ENCODE peak calls at places on chromosomes 7 and 10, in six cellular contexts. H, N, F, C, O and E are unnamed samples.

GRCh38 chr7:88485811-88486210 is 179.1 kb upstream of the STEAP4 start:
- DNase-seq in H (no peak), N (no peak), F (no peak), C (no peak), O (peak), E (no peak)

GRCh38 chr7:137343483-137343841 is at the start of gene PTN:
- DNase-seq in H (no peak), N (peak), F (no peak), C (peak), O (peak), E (no peak)

GRCh38 chr7:100266576-100267354 is 40.7 kb upstream of the SPDYE3 start:
- DNase-seq in H (no peak), N (no peak), F (no peak), C (no peak), O (no peak), E (no peak)

GRCh38 chr10:123132576-123133477 is 2.9 kb upstream of the HMX3 start:
- DNase-seq in H (peak), N (peak), F (peak), C (peak), O (peak), E (peak)

GRCh38 chr10:25436431-25436830 is 261.6 kb downstream of the GPR158 start:
- DNase-seq in H (no peak), N (peak), F (no peak), C (no peak), O (no peak), E (no peak)

GRCh38 chr10:75095631-75096030 is 15.8 kb upstream of the SAMD8 start:
- DNase-seq in H (no peak), N (no peak), F (peak), C (no peak), O (no peak), E (no peak)

GRCh38 chr7:113159746-113160339 is 41.5 kb upstream of the SMIM30 start:
- DNase-seq in H (peak), N (peak), F (no peak), C (peak), O (peak), E (peak)

GRCh38 chr7:91408388-91409154 is 144.3 kb downstream of the FZD1 start:
- DNase-seq in H (no peak), N (no peak), F (no peak), C (no peak), O (no peak), E (no peak)

GRCh38 chr10:88880287-88881094 is 446 bp downstream of the STAMBPL1 start:
- DNase-seq in H (peak), N (peak), F (peak), C (peak), O (peak), E (peak)
- TF ChIP-seq CTCF in H (peak), N (peak), F (peak), C (peak), O (no peak), E (peak)

GRCh38 chr10:14302035-14302434 is 28.7 kb downstream of the FRMD4A start:
- DNase-seq in H (no peak), N (peak), F (no peak), C (peak), O (no peak), E (no peak)
- TF ChIP-seq CTCF in H (peak), N (peak), F (no peak), C (peak), O (no peak), E (peak)

DNA sequence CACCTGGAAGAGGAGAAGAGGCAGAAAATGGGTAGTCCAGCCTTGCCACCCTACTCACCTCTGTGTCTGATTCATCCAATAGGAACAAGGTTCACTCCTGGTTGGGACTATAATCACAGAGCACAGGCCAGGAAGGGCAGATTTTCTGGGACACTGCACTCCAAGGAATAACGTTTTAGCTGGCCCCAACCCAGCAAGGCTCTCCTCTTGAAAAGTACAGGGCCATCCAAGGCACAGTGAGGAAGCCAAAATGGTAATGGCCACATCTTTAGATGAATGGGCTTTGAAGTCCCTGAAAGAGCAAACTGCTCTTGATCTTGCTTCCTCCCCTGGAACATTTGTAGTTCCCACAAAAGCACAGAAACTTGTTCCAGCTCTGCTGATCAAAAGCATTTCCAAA is 149.4 kb downstream of the GRM3 start:
- DNase-seq in H (no peak), N (no peak), F (no peak), C (no peak), O (no peak), E (no peak)
- TF ChIP-seq CTCF in H (no peak), N (no peak), F (no peak), C (no peak), O (no peak), E (no peak)

DNA sequence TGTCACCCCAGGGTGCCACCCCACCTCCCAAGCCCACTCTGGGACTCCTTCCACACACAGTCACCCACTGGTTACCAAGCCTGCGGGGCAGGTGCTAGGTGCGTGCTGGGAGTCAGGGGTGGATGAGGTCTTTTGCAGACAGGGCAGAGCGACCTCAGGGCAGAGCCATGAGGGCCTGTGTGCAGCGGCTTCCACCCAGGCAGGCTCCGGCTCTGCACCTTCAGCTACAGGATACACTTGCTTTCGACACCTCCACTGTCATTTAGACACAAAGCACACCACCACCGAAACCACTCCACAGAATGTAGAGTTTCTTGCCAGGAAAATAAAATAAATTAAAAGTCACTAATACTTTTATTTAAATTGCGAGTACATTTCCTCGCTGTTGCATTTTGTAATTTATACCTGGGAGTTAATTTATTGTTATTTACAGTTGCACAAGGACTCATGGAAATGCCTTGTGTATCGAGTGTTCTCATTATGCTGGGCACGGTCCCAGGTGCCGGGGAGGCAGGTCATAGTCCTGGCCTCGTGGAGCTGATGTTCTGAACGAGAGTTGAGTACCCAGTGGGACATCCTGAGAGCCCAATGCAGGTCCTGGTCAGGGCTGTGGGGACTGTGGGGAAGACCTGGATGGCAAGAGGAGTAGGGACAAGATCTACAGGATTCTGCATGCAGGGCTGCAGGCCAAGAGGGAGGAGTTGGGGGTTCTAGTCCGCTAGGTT is 127.8 kb downstream of the CUX1 start:
- DNase-seq in H (no peak), N (no peak), F (no peak), C (no peak), O (no peak), E (no peak)
- TF ChIP-seq CTCF in H (no peak), N (no peak), F (no peak), C (no peak), O (no peak), E (no peak)

DNA sequence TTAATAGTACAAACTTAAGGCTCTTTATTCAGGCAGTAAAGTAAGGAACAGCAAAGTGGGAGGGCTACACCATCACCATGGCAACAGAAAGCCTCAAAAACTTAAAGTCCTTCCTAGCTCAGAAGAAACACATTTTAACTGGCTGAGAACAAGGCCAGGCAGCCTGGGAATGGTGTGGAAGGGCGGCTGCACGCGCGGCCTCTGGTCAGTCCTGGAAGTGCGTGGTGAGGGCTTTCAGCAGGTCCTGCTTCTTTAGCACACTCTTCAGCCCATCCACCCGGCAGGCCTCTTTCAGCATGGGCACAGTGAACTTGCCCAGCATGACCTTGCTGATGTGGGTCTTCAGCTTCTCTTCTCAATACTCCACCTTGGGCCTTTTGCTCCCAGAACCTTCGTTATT is 133.0 kb downstream of the CYP26A1 start:
- DNase-seq in H (no peak), N (no peak), F (no peak), C (peak), O (no peak), E (no peak)
- TF ChIP-seq CTCF in H (peak), N (no peak), F (no peak), C (peak), O (no peak), E (no peak)

GRCh38 chr7:2387897-2388636 is 15.3 kb upstream of the CHST12 start:
- DNase-seq in H (no peak), N (no peak), F (no peak), C (no peak), O (peak), E (no peak)
- TF ChIP-seq CTCF in H (no peak), N (no peak), F (no peak), C (no peak), O (no peak), E (no peak)

DNA sequence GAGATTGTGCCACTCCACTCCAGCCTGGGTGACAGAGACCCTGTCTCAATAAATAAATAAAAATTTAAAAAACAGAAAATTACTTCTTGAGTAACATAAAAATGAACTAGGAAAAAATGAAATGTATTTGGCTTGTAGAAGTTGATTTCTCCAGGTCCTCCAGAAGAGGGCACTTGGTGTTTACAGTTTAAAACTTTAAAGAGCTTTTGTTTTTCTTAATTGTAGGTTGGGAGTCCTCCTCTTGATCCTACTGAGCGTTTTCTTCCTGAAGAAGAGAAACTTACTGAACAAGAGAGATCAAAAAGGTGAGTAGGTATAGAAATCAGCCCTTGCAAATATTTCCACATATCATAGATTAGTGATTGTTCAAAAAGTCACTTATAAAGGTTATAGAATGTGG is 16.2 kb downstream of the KIFBP start:
- DNase-seq in H (peak), N (peak), F (no peak), C (peak), O (no peak), E (no peak)
- TF ChIP-seq CTCF in H (peak), N (peak), F (peak), C (peak), O (no peak), E (peak)

GRCh38 chr10:97319671-97320479 is 804 bp downstream of the FRAT1 start:
- DNase-seq in H (no peak), N (no peak), F (peak), C (peak), O (peak), E (peak)
- TF ChIP-seq CTCF in H (no peak), N (no peak), F (no peak), C (peak), O (no peak), E (no peak)